ENCODE peak calls at places on chromosomes 12 and 14, in four cellular contexts. J, R, Q and P are unnamed samples.

GRCh38 chr12:109892748-109893147 is 7.3 kb upstream of the TCHP start:
- DNase-seq in Q (no peak), J (no peak), R (peak; percentile 28), P (no peak)

GRCh38 chr14:61598980-61599379 is 96.3 kb upstream of the HIF1A start:
- DNase-seq in Q (no peak), R (no peak), J (no peak), P (no peak)

GRCh38 chr12:118589162-118589561 is 212.8 kb downstream of the SUDS3 start:
- DNase-seq in R (no peak), J (no peak), Q (no peak), P (no peak)

GRCh38 chr12:6205144-6205539 is 4.9 kb downstream of the CD9 start:
- DNase-seq in Q (peak; percentile 88), J (peak; percentile 78), R (no peak), P (peak; percentile 91)

GRCh38 chr14:85576161-85576560 is 46.2 kb downstream of the FLRT2 start:
- DNase-seq in Q (no peak), R (no peak), J (no peak), P (no peak)

GRCh38 chr12:22574921-22575320 is 30.6 kb upstream of the C2CD5 start:
- DNase-seq in Q (no peak), R (no peak), J (no peak), P (no peak)

GRCh38 chr14:101088395-101088667 is 184.8 kb upstream of the RTL1 start:
- DNase-seq in R (no peak), Q (peak; percentile 14), J (no peak), P (no peak)

GRCh38 chr12:1594045-1594294 is 411 bp downstream of the FBXL14 start:
- DNase-seq in J (peak; percentile 68), R (no peak), Q (peak; percentile 86), P (peak; percentile 65)

GRCh38 chr14:103818422-103818821 is 29.0 kb downstream of the PPP1R13B start:
- DNase-seq in R (no peak), Q (no peak), J (peak; percentile 79), P (no peak)

GRCh38 chr14:96508900-96509299 is 6.7 kb downstream of the PAPOLA start:
- DNase-seq in Q (no peak), J (no peak), R (no peak), P (no peak)

DNA sequence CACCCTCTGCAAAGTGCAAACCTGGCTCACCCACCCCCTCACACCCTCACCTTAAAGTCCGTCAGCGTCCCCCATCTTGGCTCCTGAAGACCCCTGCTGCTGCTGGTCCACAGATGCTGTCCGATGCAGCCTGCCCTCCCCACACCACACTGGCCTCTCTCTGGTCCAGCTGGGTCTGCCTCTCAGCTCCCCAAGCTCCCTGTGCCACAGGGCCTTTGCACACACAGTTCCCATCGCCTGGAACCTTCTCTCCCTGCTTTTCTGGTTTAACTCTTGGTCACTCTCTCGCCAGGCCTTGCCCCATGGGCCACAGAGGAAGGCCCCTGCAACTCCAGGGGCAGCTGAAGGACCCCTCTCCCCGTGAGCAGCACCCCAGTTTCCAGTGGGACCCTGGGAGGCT is 44.9 kb downstream of the TESC start:
- DNase-seq in Q (no peak), J (no peak), R (no peak), P (no peak)
- H3K4me1 ChIP-seq in Q (peaks cover 23% of the 10 kb centered on the region), J (peaks cover 6% of the 10 kb centered on the region), R (no peaks in the 10 kb centered on the region), P (peaks cover 4% of the 10 kb centered on the region)

DNA sequence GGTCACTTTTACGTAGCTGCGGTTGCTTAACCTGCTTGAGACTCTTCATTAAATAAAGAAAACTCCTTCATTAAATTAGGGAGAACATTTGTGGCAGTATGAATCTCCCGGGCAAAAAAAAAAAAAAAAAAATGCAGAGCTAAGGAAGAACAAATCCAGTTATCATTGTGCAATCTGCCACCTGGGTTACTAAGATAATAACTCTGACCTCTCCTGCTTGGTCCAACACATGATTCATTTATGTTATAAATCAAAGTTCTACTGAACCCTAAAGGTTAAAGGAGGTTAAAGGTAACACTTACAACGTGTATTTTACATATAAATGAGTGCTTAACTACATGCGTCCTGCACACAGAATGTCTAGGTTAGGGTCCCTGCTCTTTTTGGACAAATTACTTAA is 4.3 kb downstream of the TGFB3 start:
- DNase-seq in R (no peak), Q (no peak), J (no peak), P (no peak)
- H3K4me1 ChIP-seq in R (peaks cover 23% of the 10 kb centered on the region), Q (no peaks in the 10 kb centered on the region), J (peaks cover 6% of the 10 kb centered on the region), P (peaks cover 8% of the 10 kb centered on the region)

GRCh38 chr12:94832105-94832504 is 171.4 kb downstream of the NDUFA12 start:
- DNase-seq in Q (no peak), R (no peak), J (no peak), P (no peak)
- H3K4me1 ChIP-seq in Q (peaks cover 3% of the 10 kb centered on the region), R (no peaks in the 10 kb centered on the region), J (no peaks in the 10 kb centered on the region), P (no peaks in the 10 kb centered on the region)

GRCh38 chr12:125029756-125030358 is 35.4 kb upstream of the AACS start:
- DNase-seq in Q (no peak), J (no peak), R (no peak), P (no peak)
- H3K4me1 ChIP-seq in Q (peaks cover 3% of the 10 kb centered on the region), J (no peaks in the 10 kb centered on the region), R (no peaks in the 10 kb centered on the region), P (no peaks in the 10 kb centered on the region)